ENCODE peak calls at places on chromosomes 16 and 17, in five cellular contexts. G is nucleus accumbens; A is NAMALWA; O is stimulated activated CD4-positive, alpha-beta T cell treated with anti-CD3 and anti-CD28 coated beads, TNF-alpha, amount 100 ng/mL, for 1 hour; R is epithelial cell of prostate. L is an unnamed sample.

GRCh38 chr17:50211249-50212120 is 10.1 kb upstream of the COL1A1 start:
- DNase-seq in G (no peak), A (no peak), O (no peak), R (no peak), L (no peak)

GRCh38 chr16:84308120-84308519 is 13.4 kb downstream of the WFDC1 start:
- DNase-seq in G (peak), A (peak), O (no peak), R (no peak), L (peak)

GRCh38 chr17:12927001-12927400 is 90.8 kb downstream of the ELAC2 start:
- DNase-seq in G (no peak), A (no peak), O (no peak), R (no peak), L (no peak)

GRCh38 chr16:64428463-64428862 is 693.4 kb downstream of the CDH11 start:
- DNase-seq in G (no peak), A (peak), O (no peak), R (no peak), L (no peak)

GRCh38 chr17:63714550-63715277 is 14.8 kb upstream of the LIMD2 start:
- DNase-seq in G (no peak), A (no peak), O (no peak), R (no peak), L (no peak)

GRCh38 chr17:37650419-37651003 is 7.3 kb upstream of the DDX52 start:
- DNase-seq in G (peak), A (peak), O (no peak), R (no peak), L (no peak)

GRCh38 chr16:88977028-88977844 is at the start of gene CBFA2T3:
- DNase-seq in G (peak), A (peak), O (no peak), R (no peak), L (peak)

GRCh38 chr16:2896480-2897010 is 13.5 kb downstream of the FLYWCH2 start:
- DNase-seq in G (no peak), A (no peak), O (no peak), R (no peak), L (peak)

GRCh38 chr17:4945944-4946280 is 2.4 kb downstream of the PFN1 start:
- DNase-seq in G (no peak), A (no peak), O (no peak), R (no peak), L (no peak)

GRCh38 chr16:66152841-66153525 is 213.5 kb upstream of the CDH5 start:
- DNase-seq in G (no peak), A (no peak), O (no peak), R (no peak), L (no peak)

GRCh38 chr17:78915872-78916632 is 9.1 kb downstream of the TIMP2 start:
- DNase-seq in G (no peak), A (no peak), O (no peak), R (peak), L (peak)

L was measured in lower lobe of right lung.